ENCODE peak calls at places on chromosome 6, in six cellular contexts. One of them, this sample, is unnamed.

GRCh38 chr6:155444952-155445903 is 10.4 kb downstream of the NOX3 start:
- DNase-seq in neuronal stem cell: no peak
- DNase-seq in IMR-90: no peak
- DNase-seq in H1: no peak
- DNase-seq in trophoblast cell: no peak
- DNase-seq in mesenchymal stem cell: no peak
- DNase-seq in this sample: no peak

GRCh38 chr6:42453649-42454427 is 2.1 kb upstream of the TRERF1 start:
- DNase-seq in neuronal stem cell: peak
- DNase-seq in trophoblast cell: peak
- DNase-seq in IMR-90: peak
- DNase-seq in mesenchymal stem cell: peak
- DNase-seq in H1: peak
- DNase-seq in this sample: peak

GRCh38 chr6:146594495-146594894 is 4.3 kb upstream of the ADGB start:
- DNase-seq in IMR-90: no peak
- DNase-seq in mesenchymal stem cell: no peak
- DNase-seq in neuronal stem cell: no peak
- DNase-seq in trophoblast cell: no peak
- DNase-seq in H1: no peak
- DNase-seq in this sample: no peak

GRCh38 chr6:71045296-71045695 is 88.4 kb upstream of the B3GAT2 start:
- DNase-seq in mesenchymal stem cell: no peak
- DNase-seq in trophoblast cell: no peak
- DNase-seq in H1: no peak
- DNase-seq in IMR-90: no peak
- DNase-seq in neuronal stem cell: no peak
- DNase-seq in this sample: no peak

GRCh38 chr6:118316796-118317384 is 231.2 kb upstream of the PLN start:
- DNase-seq in H1: no peak
- DNase-seq in neuronal stem cell: no peak
- DNase-seq in mesenchymal stem cell: no peak
- DNase-seq in trophoblast cell: no peak
- DNase-seq in IMR-90: no peak
- DNase-seq in this sample: no peak

GRCh38 chr6:13830803-13831202 is 16.4 kb upstream of the MCUR1 start:
- DNase-seq in neuronal stem cell: no peak
- DNase-seq in H1: no peak
- DNase-seq in mesenchymal stem cell: no peak
- DNase-seq in IMR-90: no peak
- DNase-seq in trophoblast cell: no peak
- DNase-seq in this sample: no peak

GRCh38 chr6:39530201-39530759 is 194.9 kb downstream of the KIF6 start:
- DNase-seq in trophoblast cell: peak
- DNase-seq in neuronal stem cell: no peak
- DNase-seq in H1: no peak
- DNase-seq in mesenchymal stem cell: peak
- DNase-seq in IMR-90: no peak
- DNase-seq in this sample: no peak

GRCh38 chr6:137033828-137034227 is 10.9 kb downstream of the IL20RA start:
- DNase-seq in trophoblast cell: no peak
- DNase-seq in H1: no peak
- DNase-seq in IMR-90: no peak
- DNase-seq in mesenchymal stem cell: peak
- DNase-seq in neuronal stem cell: no peak
- DNase-seq in this sample: no peak

GRCh38 chr6:169926617-169927417 is 175.4 kb downstream of the ERMARD start:
- DNase-seq in IMR-90: no peak
- DNase-seq in trophoblast cell: no peak
- DNase-seq in mesenchymal stem cell: no peak
- DNase-seq in neuronal stem cell: no peak
- DNase-seq in H1: no peak
- DNase-seq in this sample: no peak

GRCh38 chr6:97459986-97460385 is 177.0 kb upstream of the MMS22L start:
- DNase-seq in neuronal stem cell: no peak
- DNase-seq in trophoblast cell: no peak
- DNase-seq in IMR-90: no peak
- DNase-seq in mesenchymal stem cell: no peak
- DNase-seq in H1: no peak
- DNase-seq in this sample: no peak

GRCh38 chr6:157690441-157691210 is 132.4 kb upstream of the SNX9 start:
- DNase-seq in mesenchymal stem cell: no peak
- DNase-seq in trophoblast cell: no peak
- DNase-seq in neuronal stem cell: no peak
- DNase-seq in H1: no peak
- DNase-seq in IMR-90: no peak
- DNase-seq in this sample: no peak
- H3K14ac ChIP-seq in mesenchymal stem cell: no peak
- H3K14ac ChIP-seq in trophoblast cell: no peak
- H3K14ac ChIP-seq in neuronal stem cell: no peak
- H3K14ac ChIP-seq in H1: no peak
- H3K14ac ChIP-seq in IMR-90: no peak
- H3K14ac ChIP-seq in this sample: no peak

DNA sequence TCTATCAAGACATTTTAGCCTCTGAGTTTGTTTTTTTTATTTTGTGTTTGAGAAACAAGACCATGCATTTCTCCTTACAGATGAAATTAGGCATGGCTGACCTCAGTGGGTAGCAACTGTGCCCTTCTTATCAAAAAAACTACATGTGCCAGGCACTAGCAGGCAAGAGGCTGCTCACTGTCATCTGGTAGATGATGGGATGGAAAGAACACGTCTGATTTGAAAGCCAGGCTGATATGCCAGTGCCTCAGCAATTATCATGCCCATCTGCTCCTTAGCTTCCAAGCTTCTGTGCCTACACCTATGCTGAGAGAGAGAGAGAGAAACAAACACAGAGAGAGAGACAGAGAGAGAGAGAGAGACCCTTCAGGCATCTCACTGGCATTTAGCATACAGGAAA is 149.9 kb downstream of the C6orf118 start:
- DNase-seq in trophoblast cell: no peak
- DNase-seq in mesenchymal stem cell: no peak
- DNase-seq in H1: no peak
- DNase-seq in neuronal stem cell: no peak
- DNase-seq in IMR-90: no peak
- DNase-seq in this sample: no peak
- H3K9ac ChIP-seq in trophoblast cell: no peak
- H3K9ac ChIP-seq in mesenchymal stem cell: no peak
- H3K9ac ChIP-seq in H1: no peak
- H3K9ac ChIP-seq in neuronal stem cell: no peak
- H3K9ac ChIP-seq in IMR-90: no peak
- H3K9ac ChIP-seq in this sample: no peak

GRCh38 chr6:16653226-16653625 is 108.0 kb downstream of the ATXN1 start:
- DNase-seq in IMR-90: no peak
- DNase-seq in trophoblast cell: no peak
- DNase-seq in H1: no peak
- DNase-seq in mesenchymal stem cell: no peak
- DNase-seq in neuronal stem cell: no peak
- DNase-seq in this sample: no peak

GRCh38 chr6:16649895-16650294 is 111.4 kb downstream of the ATXN1 start:
- DNase-seq in neuronal stem cell: no peak
- DNase-seq in IMR-90: no peak
- DNase-seq in mesenchymal stem cell: no peak
- DNase-seq in H1: no peak
- DNase-seq in trophoblast cell: no peak
- DNase-seq in this sample: no peak

GRCh38 chr6:16649241-16649640 is 112.0 kb downstream of the ATXN1 start:
- DNase-seq in H1: no peak
- DNase-seq in IMR-90: no peak
- DNase-seq in trophoblast cell: no peak
- DNase-seq in mesenchymal stem cell: no peak
- DNase-seq in neuronal stem cell: no peak
- DNase-seq in this sample: no peak

GRCh38 chr6:16654703-16655102 is 106.6 kb downstream of the ATXN1 start:
- DNase-seq in mesenchymal stem cell: no peak
- DNase-seq in IMR-90: no peak
- DNase-seq in H1: no peak
- DNase-seq in trophoblast cell: no peak
- DNase-seq in neuronal stem cell: no peak
- DNase-seq in this sample: no peak

GRCh38 chr6:16651871-16652270 is 109.4 kb downstream of the ATXN1 start:
- DNase-seq in trophoblast cell: no peak
- DNase-seq in neuronal stem cell: no peak
- DNase-seq in mesenchymal stem cell: no peak
- DNase-seq in IMR-90: no peak
- DNase-seq in H1: no peak
- DNase-seq in this sample: no peak
- H3K14ac ChIP-seq in trophoblast cell: no peak
- H3K14ac ChIP-seq in neuronal stem cell: no peak
- H3K14ac ChIP-seq in mesenchymal stem cell: no peak
- H3K14ac ChIP-seq in IMR-90: no peak
- H3K14ac ChIP-seq in H1: no peak
- H3K14ac ChIP-seq in this sample: no peak

GRCh38 chr6:101391772-101392560 is 1.5 kb upstream of the GRIK2 start:
- DNase-seq in H1: peak
- DNase-seq in mesenchymal stem cell: no peak
- DNase-seq in neuronal stem cell: no peak
- DNase-seq in IMR-90: no peak
- DNase-seq in trophoblast cell: no peak
- DNase-seq in this sample: peak

GRCh38 chr6:101396552-101397173 is 3.2 kb downstream of the GRIK2 start:
- DNase-seq in H1: peak
- DNase-seq in trophoblast cell: peak
- DNase-seq in IMR-90: peak
- DNase-seq in neuronal stem cell: peak
- DNase-seq in mesenchymal stem cell: peak
- DNase-seq in this sample: peak

GRCh38 chr6:101395345-101395744 is 1.8 kb downstream of the GRIK2 start:
- DNase-seq in neuronal stem cell: no peak
- DNase-seq in IMR-90: no peak
- DNase-seq in mesenchymal stem cell: no peak
- DNase-seq in trophoblast cell: no peak
- DNase-seq in H1: no peak
- DNase-seq in this sample: no peak

GRCh38 chr6:101393291-101394251 is at the start of gene GRIK2:
- DNase-seq in trophoblast cell: peak
- DNase-seq in mesenchymal stem cell: peak
- DNase-seq in IMR-90: peak
- DNase-seq in neuronal stem cell: peak
- DNase-seq in H1: peak
- DNase-seq in this sample: peak

GRCh38 chr6:101392561-101393230 is 812 bp upstream of the GRIK2 start:
- DNase-seq in mesenchymal stem cell: no peak
- DNase-seq in IMR-90: no peak
- DNase-seq in H1: peak
- DNase-seq in neuronal stem cell: no peak
- DNase-seq in trophoblast cell: peak
- DNase-seq in this sample: peak
- H3K9ac ChIP-seq in mesenchymal stem cell: no peak
- H3K9ac ChIP-seq in IMR-90: peak
- H3K9ac ChIP-seq in H1: no peak
- H3K9ac ChIP-seq in neuronal stem cell: no peak
- H3K9ac ChIP-seq in trophoblast cell: no peak
- H3K9ac ChIP-seq in this sample: no peak

DNA sequence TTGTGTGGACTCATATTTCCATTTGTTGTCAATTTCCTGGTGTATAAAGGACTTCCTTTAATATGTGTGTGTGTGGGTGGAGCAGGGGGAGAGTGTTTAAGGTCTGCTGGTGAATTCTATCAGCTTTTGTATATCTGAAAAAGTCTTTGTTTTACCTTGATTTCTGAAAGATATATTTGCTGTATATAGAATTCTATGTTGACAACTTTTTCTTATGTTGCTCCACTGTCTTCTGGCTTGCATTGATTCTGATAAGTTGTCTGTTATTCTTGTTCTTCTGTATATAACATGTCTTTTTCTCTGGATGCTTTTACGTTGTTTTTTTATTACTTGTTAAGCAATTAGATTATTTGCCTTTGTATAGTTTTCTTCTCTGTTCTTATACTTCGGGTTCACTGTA is 90.0 kb upstream of the CEP162 start:
- DNase-seq in mesenchymal stem cell: no peak
- DNase-seq in H1: no peak
- DNase-seq in neuronal stem cell: no peak
- DNase-seq in IMR-90: no peak
- DNase-seq in trophoblast cell: no peak
- DNase-seq in this sample: no peak
- H3K14ac ChIP-seq in mesenchymal stem cell: no peak
- H3K14ac ChIP-seq in H1: no peak
- H3K14ac ChIP-seq in neuronal stem cell: no peak
- H3K14ac ChIP-seq in IMR-90: no peak
- H3K14ac ChIP-seq in trophoblast cell: no peak
- H3K14ac ChIP-seq in this sample: no peak

DNA sequence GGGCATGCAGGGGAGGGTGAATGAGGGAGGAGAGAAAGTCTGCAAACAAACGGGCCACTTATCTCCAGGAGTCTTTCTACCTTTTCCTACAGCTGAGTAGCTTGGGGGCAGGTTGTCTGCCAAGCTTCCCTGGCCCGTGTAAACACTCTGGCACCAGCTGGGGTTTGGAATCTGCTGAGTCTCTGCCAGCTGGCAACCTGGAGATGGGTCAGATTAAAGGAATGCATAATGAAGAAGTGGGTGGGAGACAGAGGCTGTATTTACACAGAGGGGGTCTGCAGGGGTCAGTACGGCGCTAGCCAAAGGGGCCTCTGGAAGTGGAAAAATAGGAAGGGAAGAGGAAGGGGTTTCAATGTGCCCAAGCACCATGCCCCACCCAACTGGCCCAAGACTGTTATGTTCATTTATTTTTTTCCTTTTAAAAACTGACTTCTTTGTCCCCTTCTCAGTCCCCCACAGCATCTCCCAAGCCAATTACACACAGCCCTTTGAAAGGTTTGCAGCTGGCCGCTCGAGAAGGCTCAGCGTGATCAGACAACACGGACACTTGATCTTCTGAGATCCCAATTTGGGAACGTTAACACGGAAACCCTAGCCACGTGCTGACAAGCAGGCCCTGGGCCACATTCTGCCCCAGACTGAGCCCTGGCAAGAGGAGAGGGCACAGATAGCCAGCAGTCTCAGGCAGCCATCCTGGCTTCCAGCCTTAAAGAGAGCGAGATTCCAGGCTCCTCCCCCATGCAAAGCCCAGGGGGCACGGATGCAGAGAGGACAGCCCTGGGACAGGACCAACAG is 25.2 kb downstream of the TRAM2 start:
- DNase-seq in IMR-90: peak
- DNase-seq in trophoblast cell: no peak
- DNase-seq in H1: peak
- DNase-seq in neuronal stem cell: peak
- DNase-seq in mesenchymal stem cell: peak
- DNase-seq in this sample: peak
- H3K9ac ChIP-seq in IMR-90: peak
- H3K9ac ChIP-seq in trophoblast cell: no peak
- H3K9ac ChIP-seq in H1: no peak
- H3K9ac ChIP-seq in neuronal stem cell: peak
- H3K9ac ChIP-seq in mesenchymal stem cell: peak
- H3K9ac ChIP-seq in this sample: no peak

This sample was measured in H9.